ENCODE peak calls at places on chromosomes 16 and 17, in seven cellular contexts. V is K562, K is sigmoid colon, N is transverse colon, Z is stomach, Y is GM12892, R is HepG2. E is an unnamed sample.

GRCh38 chr16:28292731-28293588 is 635 bp downstream of the SBK1 start:
- DNase-seq in V (no peak), K (no peak), N (peak), Z (no peak), Y (no peak), R (no peak), E (peak)

GRCh38 chr16:55672471-55672870 is 16.7 kb downstream of the SLC6A2 start:
- DNase-seq in V (no peak), K (no peak), N (no peak), Z (no peak), Y (no peak), R (no peak), E (no peak)

GRCh38 chr17:16504974-16505373 is 13.0 kb upstream of the LRRC75A start:
- DNase-seq in V (no peak), K (no peak), N (no peak), Z (no peak), Y (no peak), R (no peak), E (no peak)

GRCh38 chr17:58121925-58122324 is 26.3 kb upstream of the OR4D1 start:
- DNase-seq in V (peak), K (no peak), N (no peak), Z (no peak), Y (no peak), R (peak), E (no peak)

GRCh38 chr17:33730131-33730530 is 437.0 kb upstream of the ASIC2 start:
- DNase-seq in V (no peak), K (no peak), N (no peak), Z (no peak), Y (no peak), R (no peak), E (no peak)

GRCh38 chr16:29994613-29995329 is 646 bp downstream of the HIRIP3 start:
- DNase-seq in V (peak), K (peak), N (peak), Z (peak), Y (no peak), R (no peak), E (peak)

GRCh38 chr16:54174201-54174600 is 112.4 kb downstream of the IRX3 start:
- DNase-seq in V (no peak), K (no peak), N (no peak), Z (no peak), Y (no peak), R (no peak), E (no peak)

GRCh38 chr17:12403881-12404398 is 261.8 kb upstream of the MYOCD start:
- DNase-seq in V (no peak), K (no peak), N (no peak), Z (no peak), Y (no peak), R (no peak), E (no peak)

GRCh38 chr16:84689126-84689525 is 10.7 kb upstream of the USP10 start:
- DNase-seq in V (no peak), K (peak), N (no peak), Z (no peak), Y (no peak), R (no peak), E (peak)

GRCh38 chr17:31452101-31452500 is 60.6 kb downstream of the RAB11FIP4 start:
- DNase-seq in V (no peak), K (no peak), N (no peak), Z (no peak), Y (no peak), R (no peak), E (no peak)

GRCh38 chr17:73874008-73874407 is 229.8 kb upstream of the SDK2 start:
- DNase-seq in V (no peak), K (no peak), N (no peak), Z (no peak), Y (no peak), R (no peak), E (no peak)

GRCh38 chr17:73867056-73867455 is 222.8 kb upstream of the SDK2 start:
- DNase-seq in V (no peak), K (no peak), N (no peak), Z (no peak), Y (no peak), R (no peak), E (no peak)

GRCh38 chr17:73865825-73866224 is 221.6 kb upstream of the SDK2 start:
- DNase-seq in V (no peak), K (no peak), N (no peak), Z (no peak), Y (no peak), R (no peak), E (no peak)

GRCh38 chr17:73872816-73873215 is 228.6 kb upstream of the SDK2 start:
- DNase-seq in V (no peak), K (no peak), N (no peak), Z (no peak), Y (no peak), R (no peak), E (no peak)

GRCh38 chr17:73870035-73870434 is 225.8 kb upstream of the SDK2 start:
- DNase-seq in V (no peak), K (no peak), N (no peak), Z (no peak), Y (no peak), R (no peak), E (no peak)
- TF ChIP-seq POLR2AphosphoS5 in V (no peak), K (no peak), N (no peak), Z (no peak), Y (no peak), R (no peak), E (no peak)

GRCh38 chr16:1959269-1960039 is at the start of gene NDUFB10:
- DNase-seq in V (peak), K (peak), N (peak), Z (peak), Y (peak), R (peak), E (peak)
- TF ChIP-seq POLR2A in V (peak), K (peak), N (peak), Z (peak), Y (peak), R (peak), E (peak)

DNA sequence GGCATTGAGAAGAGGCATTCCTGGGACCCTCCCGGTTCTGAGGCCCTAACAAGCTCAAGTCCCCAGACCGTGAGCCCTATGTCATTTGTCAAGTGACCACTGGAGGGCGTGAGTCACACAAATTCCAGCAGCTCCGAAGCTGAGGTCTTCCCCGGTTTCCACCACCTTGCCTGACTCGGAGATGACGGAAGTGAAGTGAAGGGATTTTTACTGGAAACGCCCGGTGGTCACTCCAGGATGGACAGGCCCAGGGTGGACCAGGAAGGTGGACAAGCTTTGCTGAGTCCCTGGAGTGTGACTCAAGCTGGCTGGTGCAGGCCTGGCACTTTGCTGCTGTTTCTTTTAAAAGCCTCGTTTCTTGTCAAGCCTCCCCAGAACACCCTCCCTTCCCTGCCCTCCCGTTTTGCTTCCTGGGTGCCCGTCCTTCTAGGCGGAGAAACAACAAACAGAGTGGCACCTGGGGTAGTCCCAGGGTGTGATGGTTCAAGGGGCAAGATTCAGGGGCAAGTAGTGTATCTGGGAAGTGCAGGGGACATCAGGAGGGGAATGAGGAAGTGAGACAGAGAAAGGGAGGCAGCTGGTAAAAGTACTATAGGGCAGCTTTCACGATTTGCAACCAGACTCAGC is 5.3 kb upstream of the NOS2 start:
- DNase-seq in V (peak), K (peak), N (peak), Z (peak), Y (peak), R (peak), E (peak)
- TF ChIP-seq POLR2AphosphoS5 in V (no peak), K (no peak), N (no peak), Z (no peak), Y (peak), R (no peak), E (peak)

GRCh38 chr16:89688395-89688794 is 1.9 kb downstream of the CDK10 start:
- DNase-seq in V (no peak), K (no peak), N (no peak), Z (no peak), Y (no peak), R (no peak), E (no peak)

GRCh38 chr16:89689142-89689541 is 2.7 kb downstream of the CDK10 start:
- DNase-seq in V (no peak), K (no peak), N (no peak), Z (no peak), Y (no peak), R (no peak), E (peak)

GRCh38 chr16:89687092-89687940 is 827 bp downstream of the CDK10 start:
- DNase-seq in V (peak), K (no peak), N (peak), Z (peak), Y (no peak), R (peak), E (no peak)

GRCh38 chr16:89685916-89686315 is 573 bp upstream of the CDK10 start:
- DNase-seq in V (no peak), K (no peak), N (no peak), Z (no peak), Y (no peak), R (no peak), E (no peak)

GRCh38 chr16:89686520-89687091 is at the start of gene CDK10:
- DNase-seq in V (peak), K (peak), N (peak), Z (peak), Y (peak), R (no peak), E (peak)
- TF ChIP-seq POLR2A in V (peak), K (peak), N (peak), Z (peak), Y (peak), R (no peak), E (peak)

E was measured in spleen.